ENCODE peak calls at places on chromosome 7, in eight cellular contexts. D is RWPE2, O is OCI-LY7, R is fibroblast of mammary gland, F is adrenal gland, Q is neural progenitor cell, G is GM23248, M is aorta. C is an unnamed sample.

GRCh38 chr7:2632717-2633537 is 1.1 kb downstream of the TTYH3 start:
- DNase-seq in D (no peak), O (peak), R (peak), F (peak), Q (peak), G (peak), M (peak), C (peak)

GRCh38 chr7:68875857-68876256 is 722.4 kb upstream of the AUTS2 start:
- DNase-seq in D (no peak), O (no peak), R (no peak), F (no peak), Q (peak), G (no peak), M (no peak), C (no peak)

GRCh38 chr7:90407484-90407821 is 4.2 kb downstream of the CLDN12 start:
- DNase-seq in D (no peak), O (no peak), R (no peak), F (no peak), Q (no peak), G (no peak), M (no peak), C (no peak)

GRCh38 chr7:157020514-157021070 is 10.1 kb upstream of the MNX1 start:
- DNase-seq in D (no peak), O (no peak), R (no peak), F (no peak), Q (peak), G (no peak), M (no peak), C (no peak)

GRCh38 chr7:22696672-22697071 is 30.3 kb upstream of the IL6 start:
- DNase-seq in D (no peak), O (no peak), R (no peak), F (peak), Q (no peak), G (no peak), M (no peak), C (peak)

GRCh38 chr7:25495342-25495855 is 267.1 kb upstream of the NPVF start:
- DNase-seq in D (no peak), O (no peak), R (no peak), F (no peak), Q (peak), G (no peak), M (no peak), C (no peak)

GRCh38 chr7:30475580-30475979 is 3.0 kb downstream of the NOD1 start:
- DNase-seq in D (no peak), O (peak), R (peak), F (no peak), Q (no peak), G (peak), M (peak), C (no peak)

GRCh38 chr7:1997537-1998076 is 235.1 kb downstream of the MAD1L1 start:
- DNase-seq in D (no peak), O (no peak), R (no peak), F (no peak), Q (no peak), G (no peak), M (no peak), C (no peak)

GRCh38 chr7:158525648-158526484 is 61.8 kb downstream of the PTPRN2 start:
- DNase-seq in D (no peak), O (no peak), R (no peak), F (no peak), Q (no peak), G (no peak), M (no peak), C (no peak)

GRCh38 chr7:24836084-24836483 is 78.8 kb upstream of the GSDME start:
- DNase-seq in D (no peak), O (peak), R (no peak), F (no peak), Q (no peak), G (no peak), M (no peak), C (no peak)

GRCh38 chr7:100221767-100222444 is 2.2 kb downstream of the PVRIG start:
- DNase-seq in D (no peak), O (peak), R (no peak), F (no peak), Q (no peak), G (no peak), M (no peak), C (no peak)

GRCh38 chr7:149302865-149303264 is 40.9 kb downstream of the ZNF783 start:
- DNase-seq in D (no peak), O (no peak), R (no peak), F (no peak), Q (no peak), G (no peak), M (no peak), C (no peak)

GRCh38 chr7:1611708-1612241 is 41.9 kb upstream of the PSMG3 start:
- DNase-seq in D (no peak), O (no peak), R (peak), F (no peak), Q (no peak), G (peak), M (no peak), C (peak)

GRCh38 chr7:155928583-155929145 is 116.4 kb upstream of the SHH start:
- DNase-seq in D (no peak), O (no peak), R (no peak), F (peak), Q (no peak), G (no peak), M (no peak), C (no peak)
- H3K4me3 ChIP-seq in D (no peak), O (no peak), R (no peak), F (no peak), Q (no peak), G (no peak), M (no peak), C (no peak)

GRCh38 chr7:155069992-155070827 is at the start of gene HTR5A:
- DNase-seq in D (peak), O (peak), R (peak), F (peak), Q (peak), G (peak), M (peak), C (peak)
- H3K4me3 ChIP-seq in D (no peak), O (no peak), R (no peak), F (no peak), Q (peak), G (no peak), M (no peak), C (no peak)

GRCh38 chr7:130909881-130910672 is 176.1 kb upstream of the KLF14 start:
- DNase-seq in D (no peak), O (no peak), R (peak), F (no peak), Q (no peak), G (peak), M (no peak), C (peak)

GRCh38 chr7:130907439-130907838 is 173.4 kb upstream of the KLF14 start:
- DNase-seq in D (no peak), O (no peak), R (no peak), F (no peak), Q (no peak), G (no peak), M (no peak), C (no peak)

GRCh38 chr7:130910949-130911944 is 177.2 kb upstream of the KLF14 start:
- DNase-seq in D (no peak), O (no peak), R (peak), F (no peak), Q (no peak), G (peak), M (no peak), C (peak)

GRCh38 chr7:130908345-130909160 is 174.5 kb upstream of the KLF14 start:
- DNase-seq in D (no peak), O (no peak), R (no peak), F (no peak), Q (no peak), G (peak), M (no peak), C (no peak)

GRCh38 chr7:130909161-130909836 is 175.3 kb upstream of the KLF14 start:
- DNase-seq in D (no peak), O (no peak), R (no peak), F (no peak), Q (no peak), G (peak), M (no peak), C (no peak)
- H3K4me3 ChIP-seq in D (peak), O (no peak), R (peak), F (no peak), Q (no peak), G (peak), M (no peak), C (no peak)

GRCh38 chr7:21548491-21548890 is 5.7 kb downstream of the DNAH11 start:
- DNase-seq in D (no peak), O (no peak), R (no peak), F (no peak), Q (no peak), G (no peak), M (no peak), C (peak)

GRCh38 chr7:21544303-21544656 is 1.4 kb downstream of the DNAH11 start:
- DNase-seq in D (no peak), O (no peak), R (no peak), F (no peak), Q (no peak), G (no peak), M (no peak), C (no peak)

GRCh38 chr7:21550821-21551531 is 8.1 kb downstream of the DNAH11 start:
- DNase-seq in D (no peak), O (no peak), R (no peak), F (no peak), Q (peak), G (no peak), M (no peak), C (peak)

GRCh38 chr7:21550076-21550475 is 7.2 kb downstream of the DNAH11 start:
- DNase-seq in D (no peak), O (no peak), R (no peak), F (no peak), Q (no peak), G (no peak), M (no peak), C (peak)

GRCh38 chr7:21547511-21547910 is 4.7 kb downstream of the DNAH11 start:
- DNase-seq in D (no peak), O (no peak), R (no peak), F (no peak), Q (no peak), G (no peak), M (no peak), C (peak)
- H3K4me3 ChIP-seq in D (no peak), O (no peak), R (no peak), F (no peak), Q (no peak), G (no peak), M (no peak), C (no peak)

GRCh38 chr7:98250789-98251188 is 1.2 kb downstream of the TECPR1 start:
- DNase-seq in D (no peak), O (peak), R (no peak), F (no peak), Q (no peak), G (no peak), M (no peak), C (no peak)
- H3K4me3 ChIP-seq in D (peak), O (peak), R (no peak), F (no peak), Q (peak), G (no peak), M (no peak), C (no peak)

GRCh38 chr7:107976620-107977019 is 26.3 kb downstream of the LAMB1 start:
- DNase-seq in D (no peak), O (no peak), R (no peak), F (no peak), Q (no peak), G (no peak), M (no peak), C (no peak)
- H3K4me3 ChIP-seq in D (no peak), O (no peak), R (no peak), F (no peak), Q (no peak), G (no peak), M (no peak), C (no peak)

GRCh38 chr7:94301024-94301588 is 93.6 kb upstream of the COL1A2 start:
- DNase-seq in D (peak), O (no peak), R (peak), F (peak), Q (peak), G (peak), M (peak), C (peak)
- H3K4me3 ChIP-seq in D (no peak), O (no peak), R (peak), F (no peak), Q (no peak), G (peak), M (no peak), C (no peak)

C was measured in bronchial epithelial cell.